ENCODE peak calls at places on chromosome 15, in eight cellular contexts. P, J, T, M, L, R, Z and K are unnamed samples.

GRCh38 chr15:86336051-86336788 is 256.5 kb downstream of the AGBL1 start:
- DNase-seq in T (no peak), P (no peak), M (no peak), J (no peak), Z (peak; percentile 19), L (no peak), R (peak; percentile 67), K (peak; percentile 38)

GRCh38 chr15:28885630-28886430 is at the start of gene APBA2:
- DNase-seq in T (no peak), Z (peak; percentile 60), M (peak; percentile 90), J (peak; percentile 87), L (no peak), P (peak; percentile 77), R (peak; percentile 56), K (peak; percentile 52)

GRCh38 chr15:89115547-89115946 is 27.3 kb downstream of the ABHD2 start:
- DNase-seq in M (no peak), L (no peak), Z (peak; percentile 98), P (peak; percentile 50), J (no peak), T (peak; percentile 32), R (peak; percentile 45), K (no peak)

GRCh38 chr15:65312400-65312916 is 8.0 kb downstream of the RNU5B-1 start:
- DNase-seq in R (no peak), L (no peak), J (peak; percentile 77), M (no peak), Z (no peak), T (no peak), P (no peak), K (no peak)

GRCh38 chr15:85379403-85380131 is 836 bp upstream of the AKAP13 start:
- DNase-seq in P (peak; percentile 28), T (peak; percentile 49), L (no peak), M (peak; percentile 17), Z (peak; percentile 36), R (peak; percentile 33), J (peak; percentile 17), K (peak; percentile 58)

GRCh38 chr15:75822685-75823278 is 20.5 kb upstream of the UBE2Q2 start:
- DNase-seq in J (no peak), T (no peak), P (no peak), M (no peak), Z (no peak), L (no peak), R (no peak), K (no peak)

GRCh38 chr15:43232289-43232874 is 11.6 kb upstream of the EPB42 start:
- DNase-seq in R (peak; percentile 22), J (no peak), L (no peak), M (no peak), P (no peak), T (no peak), Z (no peak), K (peak; percentile 32)

GRCh38 chr15:101795455-101795854 is 7.9 kb upstream of the OR4F6 start:
- DNase-seq in L (no peak), P (no peak), Z (no peak), T (no peak), J (no peak), M (no peak), R (peak; percentile 57), K (peak; percentile 83)

GRCh38 chr15:75836953-75837321 is 6.3 kb upstream of the UBE2Q2 start:
- DNase-seq in M (no peak), J (no peak), Z (peak; percentile 26), T (no peak), P (no peak), L (no peak), R (peak; percentile 71), K (peak; percentile 91)

GRCh38 chr15:89457086-89457485 is 39.3 kb downstream of the RHCG start:
- DNase-seq in J (peak; percentile 58), P (peak; percentile 74), Z (peak; percentile 48), T (peak; percentile 84), M (peak; percentile 52), R (peak; percentile 54), L (peak; percentile 64), K (peak; percentile 40)

GRCh38 chr15:65533057-65533752 is 2.9 kb downstream of the HACD3 start:
- DNase-seq in P (no peak), T (no peak), R (no peak), Z (no peak), L (no peak), M (peak; percentile 23), J (no peak), K (peak; percentile 19)

GRCh38 chr15:39756806-39757522 is 25.7 kb downstream of the FSIP1 start:
- DNase-seq in R (peak; percentile 79), M (peak; percentile 85), P (peak; percentile 88), J (no peak), T (peak; percentile 69), L (peak; percentile 47), Z (peak; percentile 66), K (peak; percentile 84)

GRCh38 chr15:23570466-23570865 is 5.0 kb downstream of the MKRN3 start:
- DNase-seq in Z (no peak), M (peak; percentile 49), L (peak; percentile 8), R (peak; percentile 38), P (peak; percentile 25), T (no peak), J (no peak), K (no peak)

GRCh38 chr15:51793521-51793920 is 35.9 kb upstream of the TMOD3 start:
- DNase-seq in M (no peak), R (peak; percentile 19), L (no peak), J (no peak), Z (no peak), P (no peak), T (no peak), K (no peak)

GRCh38 chr15:90561344-90562244 is 31.9 kb downstream of the CRTC3 start:
- DNase-seq in M (no peak), L (no peak), J (no peak), R (no peak), T (no peak), P (no peak), Z (no peak), K (peak; percentile 70)

GRCh38 chr15:34753236-34753894 is 1.4 kb downstream of the GJD2 start:
- DNase-seq in T (no peak), J (no peak), M (peak; percentile 88), L (no peak), R (peak; percentile 51), P (peak; percentile 94), Z (no peak), K (peak; percentile 78)

GRCh38 chr15:71254503-71254902 is 139.2 kb downstream of the THSD4 start:
- DNase-seq in M (no peak), J (no peak), R (no peak), T (no peak), L (no peak), Z (no peak), P (no peak), K (no peak)

GRCh38 chr15:47908950-47909670 is 191.8 kb downstream of the SEMA6D start:
- DNase-seq in Z (no peak), J (no peak), T (no peak), P (no peak), R (peak; percentile 10), M (no peak), L (no peak), K (peak; percentile 6)

GRCh38 chr15:45112592-45113379 is 1.2 kb downstream of the DUOX2 start:
- DNase-seq in P (peak; percentile 55), J (peak; percentile 73), R (no peak), Z (no peak), M (peak; percentile 61), T (no peak), L (no peak), K (peak; percentile 38)

GRCh38 chr15:40470423-40471104 is at the start of gene CHST14:
- DNase-seq in P (peak; percentile 71), T (peak; percentile 64), L (no peak), R (peak; percentile 62), Z (peak; percentile 54), J (peak; percentile 97), M (peak; percentile 82), K (peak; percentile 70)

GRCh38 chr15:60215225-60215963 is 182.4 kb downstream of the ANXA2 start:
- DNase-seq in R (no peak), P (peak; percentile 50), T (no peak), Z (no peak), M (no peak), L (no peak), J (no peak), K (no peak)

GRCh38 chr15:76514292-76514691 is 177.7 kb downstream of the ISL2 start:
- DNase-seq in J (no peak), T (no peak), Z (no peak), L (no peak), P (no peak), M (peak; percentile 52), R (no peak), K (no peak)

GRCh38 chr15:50803479-50803878 is 38.0 kb upstream of the SPPL2A start:
- DNase-seq in R (no peak), P (no peak), T (no peak), Z (no peak), L (no peak), M (no peak), J (no peak), K (no peak)

GRCh38 chr15:40995656-40996055 is 42.4 kb downstream of the CHAC1 start:
- DNase-seq in Z (no peak), T (no peak), M (no peak), R (no peak), J (no peak), P (no peak), L (no peak), K (no peak)

GRCh38 chr15:64596701-64597468 is 136.5 kb downstream of the ZNF609 start:
- DNase-seq in M (peak; percentile 78), R (no peak), P (peak; percentile 86), J (no peak), L (no peak), Z (peak; percentile 73), T (no peak), K (peak; percentile 38)

DNA sequence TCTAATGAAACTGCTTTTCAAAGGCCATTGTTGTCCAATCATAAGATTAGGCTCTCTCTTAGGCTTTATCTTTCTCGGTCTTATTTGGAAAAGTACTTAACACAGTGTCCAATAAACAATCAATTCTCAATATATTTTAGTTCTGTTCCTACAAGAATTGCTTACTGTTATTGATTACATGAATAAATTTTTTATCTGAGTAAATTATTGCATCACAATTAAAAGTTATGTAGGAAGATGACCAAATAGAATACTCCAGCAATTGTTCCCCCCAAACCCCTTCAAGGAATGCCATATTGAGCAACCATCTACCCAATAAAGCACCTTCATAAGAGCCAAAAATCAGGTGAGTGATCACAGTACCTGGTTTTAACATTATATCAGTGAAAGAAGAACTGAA is 55.0 kb upstream of the RFX7 start:
- DNase-seq in Z (no peak), J (no peak), P (no peak), M (no peak), R (no peak), T (no peak), L (no peak), K (no peak)
- TF ChIP-seq EZH2phosphoT487 in Z (no peak), J (no peak), P (no peak), M (no peak), R (no peak), T (no peak), L (no peak), K (no peak)

GRCh38 chr15:57505949-57506391 is 85.7 kb upstream of the MYZAP start:
- DNase-seq in R (peak; percentile 95), J (no peak), M (no peak), P (peak; percentile 15), T (no peak), L (no peak), Z (no peak), K (peak; percentile 77)
- TF ChIP-seq EZH2phosphoT487 in R (no peak), J (no peak), M (no peak), P (no peak), T (no peak), L (no peak), Z (no peak), K (no peak)

GRCh38 chr15:95884276-95884675 is 446.2 kb upstream of the NR2F2 start:
- DNase-seq in M (peak; percentile 60), R (no peak), P (peak; percentile 59), Z (no peak), T (no peak), L (no peak), J (no peak), K (peak; percentile 26)
- TF ChIP-seq EZH2phosphoT487 in M (no peak), R (no peak), P (no peak), Z (no peak), T (no peak), L (no peak), J (no peak), K (no peak)

GRCh38 chr15:69916169-69916785 is 181.4 kb downstream of the TLE3 start:
- DNase-seq in T (no peak), L (no peak), P (no peak), J (no peak), M (no peak), R (no peak), Z (no peak), K (no peak)
- TF ChIP-seq EZH2phosphoT487 in T (no peak), L (no peak), P (no peak), J (no peak), M (no peak), R (no peak), Z (no peak), K (no peak)